ENCODE peak calls at places on chromosomes 16 and 17, in six cellular contexts. J is psoas muscle, C is left lung, Q is progenitor cell of endocrine pancreas, I is HFFc6, Z is Calu3. V is an unnamed sample.

GRCh38 chr17:69232650-69233049 is 4.0 kb upstream of the ABCA10 start:
- DNase-seq in J (no peak), C (no peak), Q (no peak), I (no peak), Z (no peak), V (no peak)

GRCh38 chr17:21019976-21020575 is 22.7 kb downstream of the USP22 start:
- DNase-seq in J (peak; percentile 55), C (no peak), Q (no peak), I (peak; percentile 35), Z (peak; percentile 13), V (no peak)

GRCh38 chr16:84281077-84281476 is 13.6 kb upstream of the WFDC1 start:
- DNase-seq in J (no peak), C (no peak), Q (no peak), I (peak; percentile 35), Z (peak; percentile 22), V (peak; percentile 50)

GRCh38 chr17:82297280-82297803 is 20.1 kb downstream of the CD7 start:
- DNase-seq in J (peak; percentile 94), C (peak; percentile 94), Q (no peak), I (peak; percentile 76), Z (peak; percentile 57), V (peak; percentile 83)

GRCh38 chr17:55440391-55440790 is 18.8 kb upstream of the MMD start:
- DNase-seq in J (no peak), C (no peak), Q (no peak), I (no peak), Z (no peak), V (no peak)

GRCh38 chr16:55655709-55656694 is at the start of gene SLC6A2:
- DNase-seq in J (peak; percentile 38), C (peak; percentile 76), Q (peak; percentile 21), I (no peak), Z (no peak), V (no peak)

GRCh38 chr16:49755291-49755611 is 100.7 kb downstream of the ZNF423 start:
- DNase-seq in J (no peak), C (no peak), Q (no peak), I (no peak), Z (peak; percentile 34), V (no peak)

GRCh38 chr17:14303343-14304221 is 2.7 kb downstream of the HS3ST3B1 start:
- DNase-seq in J (no peak), C (peak; percentile 76), Q (no peak), I (no peak), Z (no peak), V (no peak)

GRCh38 chr17:47682138-47682537 is 11.8 kb upstream of the TBKBP1 start:
- DNase-seq in J (no peak), C (no peak), Q (no peak), I (no peak), Z (no peak), V (no peak)

GRCh38 chr16:53892155-53892554 is 188.2 kb downstream of the FTO start:
- DNase-seq in J (no peak), C (no peak), Q (peak; percentile 37), I (peak; percentile 60), Z (peak; percentile 67), V (peak; percentile 24)

GRCh38 chr16:68486671-68487495 is 38.6 kb upstream of the SMPD3 start:
- DNase-seq in J (no peak), C (no peak), Q (no peak), I (no peak), Z (no peak), V (no peak)

GRCh38 chr17:80097307-80097630 is 4.1 kb upstream of the GAA start:
- DNase-seq in J (no peak), C (no peak), Q (no peak), I (no peak), Z (no peak), V (no peak)
- TF ChIP-seq CTCF in J (no peak), C (no peak), Q (no peak), I (no peak), Z (no peak), V (no peak)

GRCh38 chr17:74212913-74213791 is at the start of gene TTYH2:
- DNase-seq in J (peak; percentile 92), C (peak; percentile 96), Q (peak; percentile 39), I (peak; percentile 86), Z (peak; percentile 82), V (peak; percentile 87)

GRCh38 chr17:74216505-74216904 is 3.1 kb downstream of the TTYH2 start:
- DNase-seq in J (no peak), C (no peak), Q (no peak), I (no peak), Z (no peak), V (no peak)

GRCh38 chr17:74213897-74214386 is 571 bp downstream of the TTYH2 start:
- DNase-seq in J (no peak), C (peak; percentile 83), Q (no peak), I (no peak), Z (no peak), V (no peak)

GRCh38 chr17:74215332-74215727 is 2.0 kb downstream of the TTYH2 start:
- DNase-seq in J (peak; percentile 37), C (peak; percentile 39), Q (no peak), I (no peak), Z (no peak), V (no peak)

GRCh38 chr17:74214642-74215331 is 1.4 kb downstream of the TTYH2 start:
- DNase-seq in J (peak; percentile 45), C (peak; percentile 45), Q (no peak), I (no peak), Z (no peak), V (no peak)
- TF ChIP-seq CTCF in J (no peak), C (no peak), Q (no peak), I (no peak), Z (no peak), V (no peak)

GRCh38 chr17:67151717-67152116 is 93.3 kb downstream of the HELZ start:
- DNase-seq in J (no peak), C (no peak), Q (no peak), I (peak; percentile 72), Z (no peak), V (no peak)
- TF ChIP-seq CTCF in J (no peak), C (no peak), Q (no peak), I (no peak), Z (no peak), V (no peak)

GRCh38 chr16:86156155-86156554 is 257.2 kb downstream of the IRF8 start:
- DNase-seq in J (no peak), C (no peak), Q (no peak), I (no peak), Z (no peak), V (no peak)

GRCh38 chr16:86157616-86158247 is 258.8 kb downstream of the IRF8 start:
- DNase-seq in J (no peak), C (no peak), Q (no peak), I (no peak), Z (no peak), V (no peak)

GRCh38 chr16:86158688-86159360 is 259.9 kb downstream of the IRF8 start:
- DNase-seq in J (no peak), C (no peak), Q (no peak), I (no peak), Z (no peak), V (no peak)
- TF ChIP-seq CTCF in J (no peak), C (no peak), Q (peak; percentile 8), I (peak; percentile 51), Z (no peak), V (no peak)

DNA sequence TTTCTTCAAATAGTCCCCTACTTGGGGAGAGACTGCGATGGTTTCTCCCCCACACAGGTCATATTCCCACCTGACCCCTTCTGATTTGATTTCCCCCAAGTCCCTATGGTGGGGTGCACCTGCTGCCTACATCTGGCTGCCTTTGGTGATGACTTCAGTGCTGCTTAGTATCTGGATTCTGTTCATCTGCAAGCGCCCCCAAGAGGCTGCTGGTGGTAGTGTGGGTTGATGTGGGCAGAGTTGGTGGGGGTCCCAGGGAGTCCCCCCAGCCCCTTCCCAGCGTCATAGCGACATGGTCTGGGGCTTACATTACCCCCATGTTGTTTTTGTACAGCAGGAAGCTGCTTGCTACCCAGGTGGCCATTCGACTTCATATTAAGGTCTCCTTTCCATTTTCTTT is 99.2 kb downstream of the NTN1 start:
- DNase-seq in J (no peak), C (no peak), Q (no peak), I (no peak), Z (no peak), V (no peak)
- TF ChIP-seq CTCF in J (no peak), C (no peak), Q (peak; percentile 37), I (no peak), Z (no peak), V (no peak)

GRCh38 chr17:73950515-73950914 is 253.0 kb upstream of the RPL38 start:
- DNase-seq in J (no peak), C (no peak), Q (no peak), I (no peak), Z (no peak), V (no peak)

GRCh38 chr17:73953206-73954033 is 250.1 kb upstream of the RPL38 start:
- DNase-seq in J (no peak), C (no peak), Q (no peak), I (no peak), Z (no peak), V (no peak)

GRCh38 chr17:73952136-73952497 is 251.4 kb upstream of the RPL38 start:
- DNase-seq in J (no peak), C (no peak), Q (no peak), I (no peak), Z (no peak), V (no peak)

GRCh38 chr17:73954981-73955380 is 248.5 kb upstream of the RPL38 start:
- DNase-seq in J (no peak), C (no peak), Q (no peak), I (no peak), Z (no peak), V (no peak)

GRCh38 chr17:73952498-73953205 is 250.8 kb upstream of the RPL38 start:
- DNase-seq in J (no peak), C (peak; percentile 89), Q (peak; percentile 67), I (no peak), Z (peak; percentile 19), V (peak; percentile 70)
- TF ChIP-seq CTCF in J (no peak), C (peak; percentile 29), Q (peak; percentile 74), I (no peak), Z (no peak), V (peak; percentile 22)

V was measured in GM13976.